ENCODE peak calls at places on chromosomes 7 and 10, in five cellular contexts. One of them, this sample, is unnamed.

GRCh38 chr10:12405342-12406320 is 56.3 kb downstream of the CAMK1D start:
- DNase-seq in IMR-90: peak; percentile 35
- DNase-seq in AG04450: no peak
- DNase-seq in CD8-positive, alpha-beta T cell: no peak
- DNase-seq in T-cell: no peak
- DNase-seq in this sample: no peak

GRCh38 chr7:151565541-151565940 is 45.8 kb upstream of the RHEB start:
- DNase-seq in AG04450: no peak
- DNase-seq in CD8-positive, alpha-beta T cell: no peak
- DNase-seq in IMR-90: peak; percentile 41
- DNase-seq in T-cell: no peak
- DNase-seq in this sample: no peak

GRCh38 chr7:151624246-151624928 is 104.7 kb upstream of the RHEB start:
- DNase-seq in AG04450: no peak
- DNase-seq in CD8-positive, alpha-beta T cell: no peak
- DNase-seq in T-cell: no peak
- DNase-seq in IMR-90: no peak
- DNase-seq in this sample: no peak

GRCh38 chr7:7201583-7202374 is 19.4 kb downstream of the C1GALT1 start:
- DNase-seq in T-cell: peak; percentile 40
- DNase-seq in IMR-90: no peak
- DNase-seq in AG04450: no peak
- DNase-seq in CD8-positive, alpha-beta T cell: peak; percentile 50
- DNase-seq in this sample: no peak

GRCh38 chr7:156703773-156704482 is 63.4 kb downstream of the RNF32 start:
- DNase-seq in IMR-90: no peak
- DNase-seq in AG04450: no peak
- DNase-seq in CD8-positive, alpha-beta T cell: no peak
- DNase-seq in T-cell: no peak
- DNase-seq in this sample: no peak

GRCh38 chr10:80464557-80465466 is 10.7 kb downstream of the TSPAN14 start:
- DNase-seq in AG04450: no peak
- DNase-seq in T-cell: no peak
- DNase-seq in CD8-positive, alpha-beta T cell: no peak
- DNase-seq in IMR-90: peak; percentile 45
- DNase-seq in this sample: no peak

GRCh38 chr10:68346774-68347173 is 14.0 kb upstream of the PBLD start:
- DNase-seq in IMR-90: no peak
- DNase-seq in T-cell: no peak
- DNase-seq in AG04450: no peak
- DNase-seq in CD8-positive, alpha-beta T cell: no peak
- DNase-seq in this sample: no peak

GRCh38 chr10:121791761-121792160 is 136.1 kb downstream of the ATE1 start:
- DNase-seq in IMR-90: peak; percentile 13
- DNase-seq in CD8-positive, alpha-beta T cell: no peak
- DNase-seq in AG04450: no peak
- DNase-seq in T-cell: no peak
- DNase-seq in this sample: no peak

GRCh38 chr10:78229950-78230675 is 196.4 kb downstream of the RPS24 start:
- DNase-seq in T-cell: no peak
- DNase-seq in CD8-positive, alpha-beta T cell: no peak
- DNase-seq in IMR-90: no peak
- DNase-seq in AG04450: no peak
- DNase-seq in this sample: no peak

GRCh38 chr10:80465839-80466590 is 11.9 kb downstream of the TSPAN14 start:
- DNase-seq in IMR-90: no peak
- DNase-seq in AG04450: no peak
- DNase-seq in CD8-positive, alpha-beta T cell: peak; percentile 70
- DNase-seq in T-cell: peak; percentile 65
- DNase-seq in this sample: no peak

GRCh38 chr10:76868088-76868949 is 769.3 kb downstream of the KCNMA1 start:
- DNase-seq in CD8-positive, alpha-beta T cell: no peak
- DNase-seq in T-cell: no peak
- DNase-seq in IMR-90: no peak
- DNase-seq in AG04450: no peak
- DNase-seq in this sample: no peak

GRCh38 chr7:125567686-125568085 is 638.1 kb upstream of the POT1 start:
- DNase-seq in T-cell: no peak
- DNase-seq in IMR-90: no peak
- DNase-seq in CD8-positive, alpha-beta T cell: no peak
- DNase-seq in AG04450: no peak
- DNase-seq in this sample: no peak

GRCh38 chr7:128891110-128891941 is 19.2 kb downstream of the KCP start:
- DNase-seq in T-cell: no peak
- DNase-seq in AG04450: no peak
- DNase-seq in CD8-positive, alpha-beta T cell: no peak
- DNase-seq in IMR-90: no peak
- DNase-seq in this sample: no peak

GRCh38 chr10:24951201-24952145 is 933 bp downstream of the PRTFDC1 start:
- DNase-seq in T-cell: no peak
- DNase-seq in IMR-90: no peak
- DNase-seq in AG04450: no peak
- DNase-seq in CD8-positive, alpha-beta T cell: peak; percentile 11
- DNase-seq in this sample: no peak

GRCh38 chr10:117391436-117392205 is 16.4 kb upstream of the PDZD8 start:
- DNase-seq in T-cell: no peak
- DNase-seq in AG04450: no peak
- DNase-seq in CD8-positive, alpha-beta T cell: no peak
- DNase-seq in IMR-90: peak; percentile 30
- DNase-seq in this sample: no peak

GRCh38 chr7:141652691-141653090 is 49.3 kb downstream of the DENND11 start:
- DNase-seq in IMR-90: no peak
- DNase-seq in AG04450: no peak
- DNase-seq in CD8-positive, alpha-beta T cell: no peak
- DNase-seq in T-cell: no peak
- DNase-seq in this sample: no peak

GRCh38 chr10:78543749-78544446 is 510.2 kb downstream of the RPS24 start:
- DNase-seq in T-cell: no peak
- DNase-seq in CD8-positive, alpha-beta T cell: no peak
- DNase-seq in AG04450: peak; percentile 85
- DNase-seq in IMR-90: peak; percentile 94
- DNase-seq in this sample: no peak

GRCh38 chr10:126468876-126469643 is 80.8 kb upstream of the ADAM12 start:
- DNase-seq in CD8-positive, alpha-beta T cell: no peak
- DNase-seq in IMR-90: no peak
- DNase-seq in T-cell: peak; percentile 15
- DNase-seq in AG04450: no peak
- DNase-seq in this sample: no peak

GRCh38 chr10:99346247-99346646 is 17.1 kb downstream of the CNNM1 start:
- DNase-seq in T-cell: no peak
- DNase-seq in AG04450: peak; percentile 21
- DNase-seq in CD8-positive, alpha-beta T cell: no peak
- DNase-seq in IMR-90: peak; percentile 76
- DNase-seq in this sample: no peak

GRCh38 chr10:102407641-102407943 is 11.0 kb downstream of the PSD start:
- DNase-seq in CD8-positive, alpha-beta T cell: no peak
- DNase-seq in T-cell: no peak
- DNase-seq in AG04450: no peak
- DNase-seq in IMR-90: no peak
- DNase-seq in this sample: no peak

GRCh38 chr10:5527332-5528200 is 2.8 kb downstream of the CALML3 start:
- DNase-seq in T-cell: no peak
- DNase-seq in IMR-90: no peak
- DNase-seq in CD8-positive, alpha-beta T cell: no peak
- DNase-seq in AG04450: no peak
- DNase-seq in this sample: no peak

GRCh38 chr7:36999851-37000480 is 275.7 kb upstream of the AOAH start:
- DNase-seq in CD8-positive, alpha-beta T cell: no peak
- DNase-seq in IMR-90: no peak
- DNase-seq in AG04450: no peak
- DNase-seq in T-cell: no peak
- DNase-seq in this sample: no peak

GRCh38 chr7:80611779-80612178 is 26.7 kb upstream of the CD36 start:
- DNase-seq in IMR-90: peak; percentile 86
- DNase-seq in CD8-positive, alpha-beta T cell: no peak
- DNase-seq in AG04450: peak; percentile 36
- DNase-seq in T-cell: no peak
- DNase-seq in this sample: peak; percentile 21

GRCh38 chr7:81447351-81447952 is 322.4 kb downstream of the HGF start:
- DNase-seq in AG04450: peak; percentile 15
- DNase-seq in CD8-positive, alpha-beta T cell: no peak
- DNase-seq in IMR-90: peak; percentile 70
- DNase-seq in T-cell: no peak
- DNase-seq in this sample: peak; percentile 47

This sample was measured in HCT116.